ENCODE peak calls at places on chromosomes 6 and 20, in nine cellular contexts. Y, T, L, F, M, I, Q, K and J are unnamed samples.

GRCh38 chr6:52513896-52514295 is 63.0 kb downstream of the TRAM2 start:
- DNase-seq in L (no peak), T (no peak), K (no peak), M (no peak), Y (no peak), I (no peak), Q (no peak), F (no peak), J (no peak)

GRCh38 chr20:841568-842546 is 8.3 kb downstream of the FAM110A start:
- DNase-seq in F (no peak), Q (peak; percentile 21), I (peak; percentile 78), L (no peak), K (no peak), T (peak; percentile 49), Y (no peak), M (no peak), J (no peak)

GRCh38 chr20:49318430-49319203 is 40.8 kb upstream of the ZNFX1 start:
- DNase-seq in Q (peak; percentile 78), L (no peak), F (no peak), Y (no peak), I (peak; percentile 73), T (no peak), K (no peak), M (no peak), J (no peak)

GRCh38 chr20:33702861-33703260 is 16.7 kb upstream of the E2F1 start:
- DNase-seq in I (no peak), T (no peak), K (no peak), F (no peak), Q (no peak), M (no peak), L (no peak), Y (no peak), J (no peak)

GRCh38 chr6:15677822-15678221 is 15.0 kb upstream of the DTNBP1 start:
- DNase-seq in I (no peak), K (no peak), F (no peak), T (no peak), Q (no peak), Y (no peak), L (no peak), M (no peak), J (no peak)

GRCh38 chr6:126886106-126886505 is 232.4 kb upstream of the RSPO3 start:
- DNase-seq in Q (no peak), Y (no peak), K (no peak), I (no peak), T (no peak), F (no peak), M (no peak), L (no peak), J (no peak)

GRCh38 chr6:109508166-109508860 is 25.3 kb upstream of the ZBTB24 start:
- DNase-seq in I (no peak), Q (no peak), T (no peak), L (no peak), Y (no peak), F (no peak), K (no peak), M (no peak), J (no peak)

GRCh38 chr6:157270916-157271315 is 52.4 kb downstream of the TMEM242 start:
- DNase-seq in T (no peak), K (no peak), F (no peak), I (no peak), M (no peak), Q (no peak), Y (no peak), L (no peak), J (no peak)

GRCh38 chr6:33082702-33083101 is 6.9 kb downstream of the HLA-DPB1 start:
- DNase-seq in F (no peak), I (no peak), L (no peak), M (no peak), T (peak; percentile 53), Q (no peak), Y (no peak), K (peak; percentile 29), J (no peak)

GRCh38 chr6:37155394-37156312 is 14.3 kb upstream of the PIM1 start:
- DNase-seq in K (no peak), M (no peak), L (peak; percentile 34), Q (no peak), T (peak; percentile 67), F (no peak), Y (no peak), I (no peak), J (no peak)

GRCh38 chr6:71248306-71248705 is 40.3 kb upstream of the OGFRL1 start:
- DNase-seq in T (no peak), K (peak; percentile 29), L (no peak), M (no peak), Y (peak; percentile 32), F (no peak), Q (no peak), I (no peak), J (no peak)

GRCh38 chr6:159862103-159862502 is 28.7 kb upstream of the MAS1 start:
- DNase-seq in M (no peak), I (no peak), L (no peak), F (no peak), Q (no peak), T (no peak), Y (no peak), K (no peak), J (no peak)

GRCh38 chr6:12844284-12845223 is 128.0 kb downstream of the PHACTR1 start:
- DNase-seq in T (peak; percentile 39), I (no peak), L (no peak), Y (no peak), K (peak; percentile 7), M (peak; percentile 40), F (no peak), Q (no peak), J (no peak)

GRCh38 chr6:69868252-69868804 is 2.0 kb downstream of the COL19A1 start:
- DNase-seq in Q (no peak), I (no peak), M (no peak), L (no peak), F (no peak), Y (no peak), T (no peak), K (no peak), J (no peak)

GRCh38 chr20:62409935-62410741 is 3.1 kb upstream of the CABLES2 start:
- DNase-seq in Y (no peak), K (peak; percentile 51), M (peak; percentile 54), L (no peak), F (no peak), I (peak; percentile 90), Q (no peak), T (peak; percentile 74), J (no peak)

GRCh38 chr6:89483111-89483720 is 50.3 kb downstream of the ANKRD6 start:
- DNase-seq in F (no peak), Q (peak; percentile 80), L (no peak), I (no peak), M (no peak), T (no peak), Y (no peak), K (no peak), J (no peak)

GRCh38 chr6:138520463-138520862 is 21.2 kb upstream of the NHSL1 start:
- DNase-seq in K (no peak), Q (no peak), F (no peak), M (no peak), L (no peak), Y (no peak), I (no peak), T (no peak), J (no peak)

GRCh38 chr20:23106271-23106851 is 20.2 kb upstream of the CD93 start:
- DNase-seq in Y (peak; percentile 47), K (peak; percentile 62), L (no peak), Q (no peak), I (no peak), T (no peak), F (no peak), M (no peak), J (no peak)

GRCh38 chr20:19961298-19961697 is 55.9 kb upstream of the NAA20 start:
- DNase-seq in I (no peak), Q (no peak), Y (no peak), K (no peak), M (no peak), F (no peak), L (no peak), T (no peak), J (no peak)

GRCh38 chr6:63355632-63356031 is 35.8 kb upstream of the LGSN start:
- DNase-seq in T (no peak), F (no peak), L (no peak), K (no peak), Y (no peak), I (no peak), M (no peak), Q (no peak), J (no peak)

GRCh38 chr20:25360631-25361286 is 29.9 kb downstream of the ABHD12 start:
- DNase-seq in I (no peak), Q (no peak), Y (no peak), F (no peak), L (no peak), T (peak; percentile 32), K (peak; percentile 36), M (no peak), J (no peak)

GRCh38 chr6:13260116-13260598 is 68.2 kb downstream of the TBC1D7 start:
- DNase-seq in F (no peak), K (no peak), T (no peak), Q (no peak), L (no peak), Y (no peak), I (no peak), M (no peak), J (no peak)

GRCh38 chr6:24775520-24776058 is 852 bp downstream of the GMNN start:
- DNase-seq in Q (no peak), T (no peak), M (no peak), K (peak; percentile 39), F (no peak), L (peak; percentile 6), Y (no peak), I (no peak), J (no peak)

GRCh38 chr6:74128536-74128935 is 432.5 kb downstream of the CD109 start:
- DNase-seq in I (no peak), M (no peak), L (no peak), Q (no peak), Y (no peak), K (peak; percentile 14), T (no peak), F (no peak), J (no peak)

GRCh38 chr6:99022039-99022609 is 74.4 kb upstream of the FBXL4 start:
- DNase-seq in Y (no peak), Q (peak; percentile 37), L (no peak), K (no peak), I (no peak), T (no peak), F (no peak), M (no peak), J (no peak)

GRCh38 chr6:148497256-148497655 is 154.6 kb downstream of the SASH1 start:
- DNase-seq in F (no peak), M (no peak), Q (no peak), Y (no peak), K (no peak), I (no peak), L (no peak), T (no peak), J (no peak)